ENCODE peak calls at places on chromosomes 4 and X, in eight cellular contexts. W is hepatocyte, N is trophoblast cell, B is colonic mucosa, I is endothelial cell of umbilical vein, X is aorta, L is heart left ventricle, A is neuronal stem cell. Z is an unnamed sample. For H3K4me1, the result is how much of the 10 kb centered on the place peaks cover.

GRCh38 chr4:4685810-4686209 is 144.0 kb upstream of the STX18 start:
- DNase-seq in W (no peak), X (no peak), B (no peak), N (no peak), I (no peak), L (no peak), A (no peak), Z (no peak)

GRCh38 chrX:148146121-148146520 is 165.0 kb downstream of the FMR1NB start:
- DNase-seq in X (no peak), B (no peak), N (no peak), W (no peak), A (no peak), I (no peak), L (no peak), Z (no peak)

GRCh38 chrX:2610246-2611170 is 80.6 kb upstream of the CD99 start:
- DNase-seq in X (no peak), W (peak), I (peak), A (no peak), L (no peak), B (no peak), N (peak), Z (no peak)

GRCh38 chrX:22135171-22135711 is 103.1 kb downstream of the PHEX start:
- DNase-seq in X (no peak), L (no peak), N (peak), B (no peak), W (no peak), I (peak), A (no peak), Z (no peak)

GRCh38 chr4:151325320-151326246 is at the start of gene SH3D19:
- DNase-seq in B (peak), N (peak), X (peak), L (peak), W (peak), I (peak), A (peak), Z (peak)

GRCh38 chr4:109472343-109472761 is 38.7 kb downstream of the SEC24B start:
- DNase-seq in X (no peak), B (no peak), A (no peak), I (peak), W (no peak), N (peak), L (no peak), Z (no peak)

GRCh38 chr4:55177461-55177860 is 52.1 kb upstream of the KDR start:
- DNase-seq in X (no peak), I (no peak), B (no peak), N (no peak), L (no peak), A (no peak), W (no peak), Z (no peak)

GRCh38 chr4:179728305-179728704 is 2286.1 kb upstream of the AGA start:
- DNase-seq in N (no peak), A (no peak), L (no peak), I (no peak), X (no peak), W (no peak), B (no peak), Z (no peak)

GRCh38 chr4:112765317-112765989 is 128.5 kb downstream of the LARP7 start:
- DNase-seq in X (no peak), A (peak), B (no peak), N (peak), I (peak), W (peak), L (no peak), Z (no peak)

GRCh38 chr4:40280586-40280985 is 54.5 kb upstream of the CHRNA9 start:
- DNase-seq in L (no peak), B (no peak), X (no peak), A (no peak), I (no peak), N (no peak), W (no peak), Z (no peak)

GRCh38 chr4:128635939-128636551 is 173.5 kb upstream of the JADE1 start:
- DNase-seq in I (no peak), B (no peak), X (no peak), N (no peak), W (no peak), A (no peak), L (no peak), Z (no peak)

GRCh38 chr4:83581411-83582288 is 45.7 kb downstream of the GPAT3 start:
- DNase-seq in A (no peak), B (no peak), L (no peak), N (no peak), W (peak), I (no peak), X (no peak), Z (no peak)

DNA sequence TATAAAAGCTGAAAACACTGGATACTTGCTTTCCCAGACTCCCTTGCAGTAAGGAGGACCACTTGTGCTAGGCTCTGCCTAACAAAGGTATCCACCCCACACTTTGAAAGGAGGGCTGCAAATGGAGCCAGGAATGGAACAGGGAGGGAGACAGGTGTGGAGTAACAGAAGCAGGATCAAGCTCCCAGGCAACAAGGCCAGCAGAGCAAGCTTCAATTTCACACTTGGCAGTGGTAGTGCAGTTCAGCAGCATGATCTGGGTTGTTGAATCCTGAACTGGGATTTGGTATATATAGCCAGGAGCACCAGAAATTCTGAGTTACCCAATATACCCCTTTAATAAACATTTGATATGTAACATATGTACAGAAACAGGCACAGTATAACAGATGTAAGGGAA is 9.8 kb downstream of the LAMP2 start:
- DNase-seq in W (no peak), I (no peak), B (no peak), A (no peak), X (no peak), N (no peak), L (no peak), Z (no peak)
- H3K4me1 ChIP-seq in W (under half), I (under half), B (under half), A (under half), X (under half), N (under half), L (under half), Z (under half)

GRCh38 chr4:157992948-157993839 is 179.6 kb downstream of the GASK1B start:
- DNase-seq in A (no peak), W (no peak), L (no peak), N (no peak), X (no peak), I (peak), B (no peak), Z (no peak)

GRCh38 chr4:157994863-157995262 is 178.0 kb downstream of the GASK1B start:
- DNase-seq in A (no peak), X (no peak), W (peak), I (peak), L (no peak), N (no peak), B (no peak), Z (no peak)

GRCh38 chr4:157996061-157996460 is 176.8 kb downstream of the GASK1B start:
- DNase-seq in N (no peak), I (peak), X (no peak), A (no peak), B (no peak), W (no peak), L (no peak), Z (no peak)

GRCh38 chr4:157996598-157996997 is 176.2 kb downstream of the GASK1B start:
- DNase-seq in L (no peak), W (no peak), B (no peak), X (no peak), N (no peak), I (no peak), A (no peak), Z (no peak)

GRCh38 chr4:157992038-157992706 is 180.7 kb downstream of the GASK1B start:
- DNase-seq in L (no peak), W (peak), B (peak), I (peak), X (no peak), A (peak), N (peak), Z (no peak)
- H3K4me3 ChIP-seq in L (no peak), W (no peak), B (no peak), I (peak), X (peak), A (no peak), N (no peak), Z (no peak)

DNA sequence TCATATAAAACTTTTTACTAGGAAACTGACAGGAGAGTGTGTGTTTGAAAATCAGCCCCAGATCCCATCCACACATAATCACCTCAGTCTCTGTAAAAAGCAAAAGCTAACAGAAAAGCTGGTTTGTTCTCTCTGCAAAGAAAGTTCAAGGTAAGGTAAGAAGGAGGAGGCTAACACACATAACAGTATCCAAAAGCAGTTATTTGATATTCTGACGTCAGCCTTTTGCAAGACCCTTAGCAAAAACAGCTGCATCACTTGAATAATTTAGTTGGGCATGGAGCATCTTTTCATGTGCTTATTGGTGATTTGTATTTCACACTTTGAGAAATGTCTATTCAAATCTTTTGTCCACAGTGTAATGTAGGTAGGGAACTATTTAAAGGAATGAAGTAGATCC is 5.5 kb downstream of the TCEAL9 start:
- DNase-seq in B (no peak), L (no peak), I (peak), N (peak), X (no peak), W (no peak), A (no peak), Z (no peak)
- H3K4me1 ChIP-seq in B (under half), L (under half), I (under half), N (under half), X (under half), W (under half), A (under half), Z (under half)

GRCh38 chr4:1310031-1310795 is 20.5 kb downstream of the MAEA start:
- DNase-seq in X (no peak), W (no peak), N (no peak), I (no peak), L (peak), B (no peak), A (no peak), Z (peak)

GRCh38 chr4:1305261-1305711 is 15.6 kb downstream of the MAEA start:
- DNase-seq in W (no peak), L (peak), I (no peak), B (no peak), N (peak), X (no peak), A (no peak), Z (peak)

GRCh38 chr4:1305781-1306455 is 16.2 kb downstream of the MAEA start:
- DNase-seq in W (no peak), B (peak), N (no peak), X (no peak), L (peak), I (no peak), A (no peak), Z (peak)

GRCh38 chr4:1309261-1310010 is 19.7 kb downstream of the MAEA start:
- DNase-seq in B (peak), N (peak), W (peak), L (peak), X (peak), A (peak), I (peak), Z (peak)

DNA sequence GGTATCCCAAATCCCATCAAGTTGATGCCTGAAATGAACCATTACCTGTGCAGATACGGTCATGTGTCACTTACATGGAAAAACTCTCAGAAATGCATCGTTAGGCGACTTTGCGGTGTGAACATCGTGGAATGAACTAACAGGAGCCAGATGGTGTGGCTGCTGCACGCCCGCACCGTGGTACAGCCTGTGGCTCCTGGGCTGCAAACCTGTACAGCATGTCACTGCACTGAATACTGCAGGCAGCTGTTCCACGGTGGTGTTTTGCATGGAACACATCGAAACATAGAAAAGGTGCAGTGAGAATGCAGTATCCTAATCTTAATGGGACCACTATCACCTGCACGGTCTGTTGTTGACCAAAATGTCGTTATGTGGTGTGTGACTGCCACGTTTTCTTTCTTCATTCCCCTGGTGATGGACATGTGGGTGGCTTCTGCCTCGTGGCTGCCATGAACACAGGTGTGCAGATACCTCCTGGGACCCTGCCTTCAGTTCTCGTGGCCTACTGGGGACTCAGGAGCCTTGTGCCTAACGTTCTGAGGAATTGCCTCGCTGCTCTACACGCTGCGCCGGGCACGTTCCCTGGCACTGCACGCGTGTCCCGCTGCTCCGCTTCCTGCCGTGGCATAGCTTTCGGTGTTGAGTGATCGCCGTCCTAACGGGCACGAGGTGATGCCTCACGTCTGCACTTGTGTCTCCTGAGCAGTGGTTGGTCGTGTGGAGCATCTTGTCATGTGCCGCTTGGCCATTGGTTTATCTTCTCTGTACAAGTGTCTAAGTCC is 18.5 kb downstream of the MAEA start:
- DNase-seq in X (no peak), L (peak), B (no peak), N (peak), I (no peak), A (no peak), W (no peak), Z (no peak)
- H3K4me3 ChIP-seq in X (no peak), L (no peak), B (no peak), N (no peak), I (no peak), A (no peak), W (no peak), Z (no peak)

DNA sequence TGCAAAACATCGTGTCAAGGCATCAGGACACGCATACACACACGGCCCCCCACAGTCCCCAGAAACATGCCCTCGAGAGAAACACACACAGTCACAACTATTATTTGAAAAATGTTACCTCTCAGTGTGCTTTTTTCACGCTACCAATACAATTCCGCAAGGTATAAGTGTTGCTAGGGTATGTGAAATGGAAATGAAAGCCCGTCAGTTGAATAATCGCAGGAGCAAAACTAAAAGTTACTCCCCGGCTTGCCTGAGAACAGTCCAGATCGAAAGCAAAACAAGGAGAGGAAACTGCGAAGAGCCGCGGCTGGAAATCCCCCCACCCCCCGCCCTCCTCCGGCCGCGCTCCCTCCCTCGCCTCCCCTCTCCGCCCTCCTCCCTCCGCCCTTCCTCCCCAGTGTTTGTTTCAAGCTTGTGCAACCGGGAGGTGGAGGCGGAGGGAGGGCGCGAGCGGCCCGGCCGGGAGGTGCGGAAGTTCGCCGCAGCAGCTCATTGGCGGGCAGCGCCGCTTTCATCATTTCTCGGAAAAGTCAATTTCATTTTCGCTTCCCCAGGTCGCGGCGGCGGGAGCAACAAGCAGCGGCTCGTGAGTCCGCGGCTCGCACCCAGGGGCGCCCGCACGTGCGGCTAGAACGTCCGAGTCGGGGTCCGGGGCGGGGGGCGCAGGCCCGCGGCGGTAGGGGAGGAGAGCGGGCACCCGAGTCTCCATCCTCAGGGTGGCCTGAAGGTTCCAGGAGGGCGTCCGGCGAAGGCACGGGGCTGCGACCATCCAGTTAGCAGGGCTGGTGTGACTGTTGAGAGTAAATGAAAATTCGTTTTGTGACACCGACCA is at the start of gene IRF2:
- DNase-seq in L (peak), B (peak), I (peak), W (peak), N (peak), X (peak), A (peak), Z (peak)
- H3K4me1 ChIP-seq in L (under half), B (under half), I (under half), W (under half), N (under half), X (under half), A (under half), Z (under half)

GRCh38 chr4:69194166-69194565 is 20.4 kb downstream of the UGT2B11 start:
- DNase-seq in X (no peak), W (no peak), I (no peak), L (no peak), B (no peak), N (no peak), A (no peak), Z (no peak)
- H3K4me3 ChIP-seq in X (no peak), W (no peak), I (no peak), L (no peak), B (no peak), N (no peak), A (no peak), Z (no peak)

GRCh38 chr4:99817310-99817885 is 771 bp downstream of the DAPP1 start:
- DNase-seq in X (no peak), B (no peak), I (no peak), L (no peak), A (no peak), N (peak), W (no peak), Z (no peak)

GRCh38 chr4:99811850-99812249 is 4.8 kb upstream of the DAPP1 start:
- DNase-seq in X (no peak), N (peak), B (peak), L (no peak), I (peak), W (peak), A (no peak), Z (no peak)

GRCh38 chr4:99816611-99817309 is at the start of gene DAPP1:
- DNase-seq in L (peak), A (no peak), B (peak), N (peak), W (peak), X (peak), I (no peak), Z (peak)

GRCh38 chr4:99818661-99819060 is 2.0 kb downstream of the DAPP1 start:
- DNase-seq in I (no peak), L (no peak), N (no peak), W (no peak), A (no peak), B (no peak), X (no peak), Z (no peak)

DNA sequence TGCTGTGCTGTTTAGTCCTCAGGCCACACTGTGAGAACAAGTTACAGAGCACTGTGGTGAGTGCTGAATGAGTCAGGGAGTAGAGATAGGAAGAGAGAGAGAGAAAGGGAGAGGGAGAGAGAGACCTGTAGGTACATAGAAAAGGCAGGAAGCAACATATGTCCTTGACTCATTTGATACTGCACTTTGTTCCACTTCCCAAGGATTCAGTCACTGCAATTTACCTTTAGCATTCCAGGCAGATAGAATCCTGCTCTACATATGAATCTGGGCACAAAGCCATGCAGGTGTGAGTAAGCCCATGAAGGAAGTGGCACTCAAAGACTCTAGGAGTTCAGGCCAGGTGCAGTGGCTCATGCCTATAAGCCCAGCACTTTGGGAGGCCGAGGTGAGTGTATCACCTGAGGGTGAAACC is 1.0 kb upstream of the DAPP1 start:
- DNase-seq in B (peak), L (no peak), N (peak), I (no peak), A (no peak), W (peak), X (no peak), Z (peak)
- H3K4me1 ChIP-seq in B (under half), L (under half), N (under half), I (under half), A (under half), W (under half), X (under half), Z (under half)

Z was measured in mucosa of descending colon.